ENCODE peak calls at places on chromosomes 4 and X, in five cellular contexts. K is CD8-positive, alpha-beta memory T cell; J is nephron progenitor cell; L is type B pancreatic cell; Y is AG08396. M is an unnamed sample.

GRCh38 chr4:4490041-4490440 is 51.8 kb downstream of the STX18 start:
- DNase-seq in J (no peak), K (no peak), Y (no peak), L (no peak), M (no peak)

GRCh38 chrX:115350696-115351408 is 61.3 kb downstream of the LUZP4 start:
- DNase-seq in K (no peak), Y (no peak), J (no peak), L (no peak), M (peak; percentile 40)

GRCh38 chr4:125313497-125313896 is 1.3 kb upstream of the FAT4 start:
- DNase-seq in K (no peak), Y (peak; percentile 56), L (peak; percentile 69), J (peak; percentile 44), M (peak; percentile 54)

GRCh38 chrX:96407043-96407442 is 277.6 kb upstream of the DIAPH2 start:
- DNase-seq in Y (peak; percentile 21), J (no peak), K (no peak), L (no peak), M (peak; percentile 50)

GRCh38 chr4:86380176-86380724 is 20.4 kb upstream of the MAPK10 start:
- DNase-seq in L (no peak), J (no peak), Y (no peak), K (no peak), M (no peak)

GRCh38 chrX:119008122-119008744 is 33.8 kb downstream of the LONRF3 start:
- DNase-seq in J (peak; percentile 39), L (no peak), K (no peak), Y (peak; percentile 62), M (peak; percentile 72)

GRCh38 chr4:5916229-5916628 is 23.3 kb upstream of the CRMP1 start:
- DNase-seq in K (no peak), Y (no peak), L (no peak), J (no peak), M (no peak)

GRCh38 chr4:103204114-103204513 is 6.0 kb upstream of the CENPE start:
- DNase-seq in L (no peak), J (no peak), Y (no peak), K (no peak), M (no peak)

GRCh38 chr4:112112590-112113170 is 32.6 kb upstream of the FAM241A start:
- DNase-seq in Y (no peak), K (no peak), J (no peak), L (no peak), M (no peak)

GRCh38 chrX:65932173-65933084 is 107.5 kb downstream of the VSIG4 start:
- DNase-seq in J (peak; percentile 2), K (no peak), L (no peak), Y (no peak), M (no peak)

GRCh38 chr4:67393699-67394281 is 151.5 kb downstream of the CENPC start:
- DNase-seq in K (no peak), J (peak; percentile 13), L (no peak), Y (peak; percentile 20), M (peak; percentile 9)

GRCh38 chrX:40094041-40094899 is 3.5 kb downstream of the BCOR start:
- DNase-seq in K (no peak), L (peak; percentile 79), J (peak; percentile 66), Y (no peak), M (no peak)

GRCh38 chr4:74479009-74479408 is 34.1 kb downstream of the AREG start:
- DNase-seq in Y (no peak), L (no peak), K (no peak), J (no peak), M (no peak)

GRCh38 chrX:71652405-71652804 is 14.9 kb upstream of the LOC101059915 start:
- DNase-seq in K (peak; percentile 19), Y (peak; percentile 68), J (peak; percentile 41), L (no peak), M (peak; percentile 72)

GRCh38 chrX:30887721-30888120 is 1.3 kb downstream of the TAB3 start:
- DNase-seq in Y (no peak), L (no peak), J (no peak), K (no peak), M (no peak)

GRCh38 chrX:16870861-16871584 is 861 bp upstream of the RBBP7 start:
- DNase-seq in Y (no peak), K (no peak), J (peak; percentile 65), L (no peak), M (no peak)

GRCh38 chr4:38490753-38491446 is 173.1 kb upstream of the KLF3 start:
- DNase-seq in J (no peak), L (no peak), Y (no peak), K (no peak), M (no peak)

GRCh38 chrX:130015181-130015580 is 32.7 kb downstream of the BCORL1 start:
- DNase-seq in L (no peak), Y (no peak), J (no peak), K (no peak), M (no peak)

GRCh38 chr4:184598753-184599491 is 50.3 kb downstream of the CASP3 start:
- DNase-seq in Y (no peak), L (no peak), J (no peak), K (no peak), M (no peak)

GRCh38 chrX:110407910-110408545 is 49.4 kb downstream of the RTL9 start:
- DNase-seq in Y (peak; percentile 51), L (peak; percentile 75), J (peak; percentile 68), K (peak; percentile 6), M (peak; percentile 64)

GRCh38 chr4:55312491-55313101 is 33.4 kb upstream of the SRD5A3 start:
- DNase-seq in Y (peak; percentile 28), J (peak; percentile 5), K (no peak), L (no peak), M (peak; percentile 43)

GRCh38 chr4:28232376-28232775 is 1371.7 kb downstream of the STIM2 start:
- DNase-seq in Y (no peak), K (no peak), L (no peak), J (no peak), M (no peak)

GRCh38 chrX:9340619-9341304 is 124.1 kb upstream of the TBL1X start:
- DNase-seq in L (no peak), Y (no peak), K (no peak), J (peak; percentile 29), M (peak; percentile 24)

GRCh38 chr4:67048530-67048929 is 496.8 kb downstream of the CENPC start:
- DNase-seq in J (no peak), L (no peak), Y (no peak), K (no peak), M (no peak)

GRCh38 chr4:68987007-68987406 is 35.4 kb upstream of the UGT2A3 start:
- DNase-seq in Y (no peak), L (no peak), K (no peak), J (no peak), M (no peak)

GRCh38 chr4:183447646-183448045 is 3.2 kb downstream of the CDKN2AIP start:
- DNase-seq in L (no peak), K (no peak), Y (no peak), J (no peak), M (no peak)

GRCh38 chr4:1625600-1626138 is 58.4 kb downstream of the FAM53A start:
- DNase-seq in K (no peak), Y (no peak), J (no peak), L (no peak), M (no peak)

GRCh38 chrX:110001702-110002299 is 1.1 kb upstream of the TMEM164 start:
- DNase-seq in J (peak; percentile 10), L (no peak), Y (no peak), K (no peak), M (no peak)

GRCh38 chr4:88522702-88523324 is 763 bp downstream of the PYURF start:
- DNase-seq in J (peak; percentile 34), K (no peak), L (no peak), Y (peak; percentile 30), M (peak; percentile 17)

GRCh38 chr4:6134612-6135220 is 65.6 kb downstream of the JAKMIP1 start:
- DNase-seq in J (no peak), L (no peak), K (peak; percentile 50), Y (no peak), M (no peak)

GRCh38 chr4:168859888-168860694 is 150.0 kb downstream of the CBR4 start:
- DNase-seq in L (no peak), K (no peak), J (no peak), Y (no peak), M (no peak)

GRCh38 chrX:45322382-45322781 is 121.7 kb upstream of the DIPK2B start:
- DNase-seq in Y (peak; percentile 63), J (peak; percentile 1), K (no peak), L (no peak), M (peak; percentile 75)

GRCh38 chr4:139666735-139667266 is 1.2 kb downstream of the MGST2 start:
- DNase-seq in Y (peak; percentile 18), K (no peak), L (no peak), J (peak; percentile 37), M (peak; percentile 14)

GRCh38 chr4:108034560-108034959 is 44.9 kb downstream of the HADH start:
- DNase-seq in L (no peak), Y (no peak), K (no peak), J (no peak), M (no peak)

GRCh38 chrX:119996069-119996468 is 52.5 kb upstream of the NKAP start:
- DNase-seq in Y (no peak), K (no peak), J (no peak), L (no peak), M (no peak)